ENCODE peak calls at places on chromosomes 5 and 9, in six cellular contexts. H, I, W, P, C and M are unnamed samples.

GRCh38 chr5:136890431-136891148 is 525.2 kb upstream of the TRPC7 start:
- DNase-seq in W (no peak), I (no peak), P (no peak), C (no peak), H (no peak), M (no peak)

GRCh38 chr5:80246995-80247729 is 8.7 kb downstream of the SERINC5 start:
- DNase-seq in W (peak; percentile 65), P (peak; percentile 89), I (peak; percentile 94), C (no peak), H (peak; percentile 91), M (peak; percentile 82)

GRCh38 chr5:169856571-169856970 is 123.7 kb downstream of the INSYN2B start:
- DNase-seq in I (no peak), H (peak; percentile 95), W (no peak), C (no peak), P (peak; percentile 74), M (no peak)

GRCh38 chr5:593511-593910 is 18.6 kb upstream of the CEP72 start:
- DNase-seq in C (no peak), W (no peak), P (no peak), H (no peak), I (no peak), M (no peak)

GRCh38 chr9:131048820-131049219 is 39.8 kb downstream of the LAMC3 start:
- DNase-seq in H (no peak), W (no peak), P (no peak), I (no peak), C (no peak), M (no peak)

GRCh38 chr9:95508242-95508967 is 8.4 kb downstream of the PTCH1 start:
- DNase-seq in I (no peak), H (no peak), W (no peak), P (no peak), C (no peak), M (no peak)

GRCh38 chr5:64229163-64229774 is 63.6 kb downstream of the RNF180 start:
- DNase-seq in I (no peak), C (no peak), H (peak; percentile 39), P (peak; percentile 38), W (peak; percentile 39), M (no peak)

GRCh38 chr5:31854625-31855526 is 215.9 kb downstream of the PDZD2 start:
- DNase-seq in W (peak; percentile 69), C (peak; percentile 23), P (peak; percentile 40), I (peak; percentile 91), H (no peak), M (peak; percentile 73)

GRCh38 chr5:137607771-137608170 is 108.6 kb upstream of the SPOCK1 start:
- DNase-seq in I (no peak), H (no peak), P (no peak), C (no peak), W (no peak), M (no peak)

GRCh38 chr5:21615195-21615765 is 1237.9 kb downstream of the CDH12 start:
- DNase-seq in P (no peak), W (no peak), C (no peak), I (no peak), H (no peak), M (peak; percentile 67)

GRCh38 chr5:128384068-128384467 is 154.0 kb downstream of the FBN2 start:
- DNase-seq in W (no peak), C (no peak), P (no peak), I (no peak), H (no peak), M (no peak)

GRCh38 chr5:36153299-36153677 is 1.4 kb downstream of the SKP2 start:
- DNase-seq in P (no peak), W (no peak), H (no peak), C (no peak), I (no peak), M (no peak)

GRCh38 chr5:79318935-79319614 is 83.1 kb downstream of the JMY start:
- DNase-seq in C (no peak), I (peak; percentile 46), H (peak; percentile 99), P (peak; percentile 93), W (no peak), M (no peak)

GRCh38 chr9:18320046-18320445 is 153.9 kb upstream of the ADAMTSL1 start:
- DNase-seq in W (no peak), H (peak; percentile 17), C (no peak), I (no peak), P (no peak), M (no peak)

GRCh38 chr5:154487541-154487940 is 9.5 kb upstream of the HAND1 start:
- DNase-seq in H (no peak), P (no peak), W (no peak), I (no peak), C (no peak), M (peak; percentile 3)

GRCh38 chr5:153880094-153880493 is 158.6 kb downstream of the FAM114A2 start:
- DNase-seq in W (no peak), P (no peak), H (no peak), C (no peak), I (no peak), M (no peak)

GRCh38 chr9:135990468-135991429 is 29.6 kb upstream of the UBAC1 start:
- DNase-seq in W (peak; percentile 65), P (peak; percentile 51), C (peak; percentile 62), H (peak; percentile 47), I (no peak), M (peak; percentile 78)

GRCh38 chr5:155239803-155240202 is 226.2 kb downstream of the KIF4B start:
- DNase-seq in P (no peak), W (no peak), H (no peak), I (no peak), C (no peak), M (no peak)

GRCh38 chr5:55037046-55037771 is 13.2 kb downstream of the GZMK start:
- DNase-seq in W (no peak), P (peak; percentile 28), I (no peak), H (no peak), C (peak; percentile 10), M (peak; percentile 53)

GRCh38 chr5:56480305-56481146 is 247.4 kb upstream of the ANKRD55 start:
- DNase-seq in I (no peak), H (peak; percentile 84), W (peak; percentile 61), P (peak; percentile 76), C (no peak), M (peak; percentile 47)

GRCh38 chr9:21001581-21001980 is 29.9 kb downstream of the HACD4 start:
- DNase-seq in P (no peak), I (no peak), C (no peak), W (no peak), H (no peak), M (no peak)

GRCh38 chr9:127519301-127520166 is 68.2 kb downstream of the LRSAM1 start:
- DNase-seq in I (peak; percentile 54), H (peak; percentile 98), W (no peak), C (no peak), P (peak; percentile 99), M (peak; percentile 68)

GRCh38 chr5:111200828-111201227 is 23.4 kb upstream of the CAMK4 start:
- DNase-seq in P (no peak), W (no peak), H (no peak), I (no peak), C (no peak), M (no peak)

GRCh38 chr9:93575706-93576295 is 583 bp upstream of the PHF2 start:
- DNase-seq in P (peak; percentile 46), C (no peak), W (peak; percentile 6), H (peak; percentile 16), I (no peak), M (no peak)

GRCh38 chr5:92309336-92309991 is 926.3 kb upstream of the ARRDC3 start:
- DNase-seq in I (no peak), P (peak; percentile 54), H (peak; percentile 59), C (no peak), W (no peak), M (no peak)

GRCh38 chr9:82777366-82777765 is 285.6 kb downstream of the RASEF start:
- DNase-seq in I (peak; percentile 20), W (no peak), H (no peak), P (no peak), C (no peak), M (no peak)

GRCh38 chr9:132537352-132537751 is 45.1 kb upstream of the BARHL1 start:
- DNase-seq in I (no peak), P (no peak), W (no peak), H (no peak), C (no peak), M (no peak)
- H4K91ac ChIP-seq in I (no peak overlapping the region), P (no peak overlapping the region), W (no peak overlapping the region), H (no peak overlapping the region), C (no peak overlapping the region), M (no peak overlapping the region)

DNA sequence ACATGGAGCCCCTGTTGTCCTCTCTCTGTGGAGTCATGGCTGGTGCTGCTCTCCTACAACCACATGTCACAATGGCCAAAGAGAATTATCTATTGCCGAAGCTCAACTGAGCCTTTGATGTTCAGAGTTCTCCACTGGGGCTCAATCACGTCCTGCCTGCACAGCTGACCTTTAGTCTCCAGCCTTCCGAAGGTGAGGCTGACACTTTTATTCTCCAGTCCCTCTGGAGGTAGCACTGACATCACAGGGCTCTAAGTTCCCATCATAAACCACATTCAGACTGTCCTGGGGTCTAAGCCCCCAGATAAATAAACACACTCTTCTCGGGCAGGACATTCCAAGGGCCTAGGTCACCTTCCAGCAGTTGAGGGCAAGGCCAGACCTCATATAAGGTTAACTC is 23.4 kb downstream of the ADCY2 start:
- DNase-seq in W (no peak), I (no peak), H (no peak), C (no peak), P (no peak), M (no peak)
- H4K91ac ChIP-seq in W (no peak overlapping the region), I (no peak overlapping the region), H (no peak overlapping the region), C (peak overlapping the region; percentile 84), P (no peak overlapping the region), M (no peak overlapping the region)

GRCh38 chr9:74644015-74644414 is 146.9 kb downstream of the RORB start:
- DNase-seq in P (no peak), W (no peak), I (no peak), H (no peak), C (no peak), M (no peak)

GRCh38 chr9:74643303-74643933 is 146.3 kb downstream of the RORB start:
- DNase-seq in I (no peak), W (no peak), C (no peak), P (no peak), H (no peak), M (no peak)

GRCh38 chr9:74642376-74642775 is 145.2 kb downstream of the RORB start:
- DNase-seq in P (no peak), C (no peak), W (no peak), H (no peak), I (no peak), M (no peak)

DNA sequence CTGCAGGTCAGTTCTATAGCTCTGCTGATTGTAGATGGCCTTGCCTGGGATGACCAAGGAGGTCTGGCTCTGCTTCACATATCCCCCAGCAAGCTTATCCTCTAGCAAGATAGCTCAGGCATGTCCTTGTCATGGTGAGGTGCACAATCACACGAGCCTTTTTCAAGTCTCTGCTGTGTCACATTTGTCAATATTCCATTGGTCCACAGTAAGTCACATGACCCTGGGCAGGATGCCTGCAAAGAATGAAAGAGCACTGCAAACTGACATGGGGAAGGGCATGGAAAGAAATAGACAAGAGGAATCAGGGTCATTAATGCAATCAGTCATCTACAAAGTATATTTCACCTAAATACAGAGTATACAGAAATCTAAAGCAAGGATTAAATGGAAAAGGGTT is 142.0 kb downstream of the RORB start:
- DNase-seq in I (no peak), H (no peak), P (no peak), C (no peak), W (no peak), M (no peak)
- H4K91ac ChIP-seq in I (no peak overlapping the region), H (no peak overlapping the region), P (no peak overlapping the region), C (no peak overlapping the region), W (no peak overlapping the region), M (no peak overlapping the region)

GRCh38 chr5:39867923-39868322 is 443.1 kb upstream of the DAB2 start:
- DNase-seq in C (no peak), W (no peak), I (no peak), H (no peak), P (no peak), M (no peak)

GRCh38 chr5:39869396-39869795 is 444.6 kb upstream of the DAB2 start:
- DNase-seq in H (no peak), I (no peak), W (no peak), C (no peak), P (no peak), M (no peak)

GRCh38 chr5:39863926-39864572 is 439.3 kb upstream of the DAB2 start:
- DNase-seq in H (no peak), I (no peak), C (no peak), P (no peak), W (no peak), M (no peak)
- H4K91ac ChIP-seq in H (no peak overlapping the region), I (no peak overlapping the region), C (no peak overlapping the region), P (no peak overlapping the region), W (no peak overlapping the region), M (no peak overlapping the region)